ENCODE peak calls at places on chromosomes 12 and 14, in four cellular contexts. D is nephron progenitor cell, A is lower lobe of right lung, E is psoas muscle. L is an unnamed sample.

GRCh38 chr12:93177208-93178153 is 200.2 kb upstream of the NUDT4 start:
- DNase-seq in A (no peak), D (no peak), E (no peak), L (no peak)

GRCh38 chr14:99158646-99159165 is 113.3 kb downstream of the BCL11B start:
- DNase-seq in A (no peak), D (no peak), E (no peak), L (no peak)

GRCh38 chr12:53701518-53702264 is 25.6 kb downstream of the CALCOCO1 start:
- DNase-seq in A (peak), E (peak), D (peak), L (peak)

GRCh38 chr12:32390572-32391219 is 8.7 kb upstream of the FGD4 start:
- DNase-seq in E (no peak), D (no peak), A (peak), L (no peak)

GRCh38 chr14:24701031-24701430 is 67.0 kb upstream of the GZMB start:
- DNase-seq in A (no peak), D (no peak), E (no peak), L (no peak)

GRCh38 chr12:68102731-68103130 is 56.8 kb downstream of the IFNG start:
- DNase-seq in E (no peak), A (no peak), D (no peak), L (no peak)

GRCh38 chr14:83887871-83888270 is 1642.1 kb upstream of the FLRT2 start:
- DNase-seq in A (no peak), E (no peak), D (no peak), L (no peak)

GRCh38 chr12:79374543-79374942 is 316.2 kb downstream of the PAWR start:
- DNase-seq in D (no peak), E (no peak), A (no peak), L (no peak)

GRCh38 chr14:64857979-64858740 is 21.5 kb downstream of the SPTB start:
- DNase-seq in D (no peak), A (no peak), E (no peak), L (no peak)

GRCh38 chr14:35855886-35856481 is 29.8 kb downstream of the BRMS1L start:
- DNase-seq in E (no peak), A (no peak), D (no peak), L (no peak)

GRCh38 chr14:59208224-59208814 is 19.9 kb downstream of the DAAM1 start:
- DNase-seq in E (no peak), A (no peak), D (no peak), L (no peak)

GRCh38 chr12:15931590-15932053 is 20.5 kb downstream of the DERA start:
- DNase-seq in D (peak), A (no peak), E (no peak), L (no peak)
- TF ChIP-seq CTCF in D (peak), A (no peak), E (no peak), L (no peak)

GRCh38 chr14:61889914-61890351 is 127.7 kb downstream of the SNAPC1 start:
- DNase-seq in E (no peak), D (no peak), A (no peak), L (no peak)
- TF ChIP-seq CTCF in E (no peak), D (no peak), A (no peak), L (no peak)

GRCh38 chr14:100278702-100279101 is 27.5 kb downstream of the SLC25A29 start:
- DNase-seq in E (no peak), D (no peak), A (peak), L (no peak)
- TF ChIP-seq CTCF in E (no peak), D (no peak), A (peak), L (no peak)

GRCh38 chr12:65728348-65728912 is 95.9 kb upstream of the HMGA2 start:
- DNase-seq in A (no peak), E (no peak), D (no peak), L (no peak)

GRCh38 chr12:65731771-65732170 is 92.5 kb upstream of the HMGA2 start:
- DNase-seq in E (no peak), A (no peak), D (no peak), L (no peak)

GRCh38 chr12:65725376-65725775 is 98.9 kb upstream of the HMGA2 start:
- DNase-seq in A (no peak), E (no peak), D (no peak), L (no peak)

GRCh38 chr12:65734226-65734625 is 90.1 kb upstream of the HMGA2 start:
- DNase-seq in A (no peak), D (no peak), E (no peak), L (no peak)

GRCh38 chr12:65728913-65729793 is 95.1 kb upstream of the HMGA2 start:
- DNase-seq in E (no peak), D (peak), A (no peak), L (peak)
- TF ChIP-seq CTCF in E (no peak), D (no peak), A (no peak), L (no peak)

GRCh38 chr14:68248481-68249255 is 429.1 kb downstream of the RAD51B start:
- DNase-seq in D (peak), A (no peak), E (peak), L (peak)

GRCh38 chr14:68251766-68252100 is 432.2 kb downstream of the RAD51B start:
- DNase-seq in D (no peak), A (no peak), E (no peak), L (no peak)

GRCh38 chr14:68253381-68253780 is 433.8 kb downstream of the RAD51B start:
- DNase-seq in A (no peak), E (no peak), D (no peak), L (no peak)

GRCh38 chr14:68249534-68250517 is 430.2 kb downstream of the RAD51B start:
- DNase-seq in D (peak), E (no peak), A (no peak), L (no peak)

GRCh38 chr14:68250950-68251765 is 431.6 kb downstream of the RAD51B start:
- DNase-seq in A (no peak), E (no peak), D (no peak), L (no peak)
- TF ChIP-seq CTCF in A (no peak), E (no peak), D (no peak), L (no peak)

GRCh38 chr12:49347307-49348237 is 884 bp downstream of the DNAJC22 start:
- DNase-seq in A (peak), E (peak), D (peak), L (peak)
- TF ChIP-seq CTCF in A (peak), E (peak), D (peak), L (peak)

GRCh38 chr12:3896851-3897351 is 23.7 kb upstream of the PARP11 start:
- DNase-seq in A (no peak), E (no peak), D (no peak), L (no peak)

GRCh38 chr12:3898751-3899150 is 25.6 kb upstream of the PARP11 start:
- DNase-seq in A (no peak), E (no peak), D (no peak), L (no peak)

GRCh38 chr12:3904999-3905398 is 31.8 kb upstream of the PARP11 start:
- DNase-seq in E (no peak), A (no peak), D (no peak), L (no peak)

GRCh38 chr12:3897400-3897910 is 24.3 kb upstream of the PARP11 start:
- DNase-seq in D (no peak), E (no peak), A (no peak), L (no peak)

DNA sequence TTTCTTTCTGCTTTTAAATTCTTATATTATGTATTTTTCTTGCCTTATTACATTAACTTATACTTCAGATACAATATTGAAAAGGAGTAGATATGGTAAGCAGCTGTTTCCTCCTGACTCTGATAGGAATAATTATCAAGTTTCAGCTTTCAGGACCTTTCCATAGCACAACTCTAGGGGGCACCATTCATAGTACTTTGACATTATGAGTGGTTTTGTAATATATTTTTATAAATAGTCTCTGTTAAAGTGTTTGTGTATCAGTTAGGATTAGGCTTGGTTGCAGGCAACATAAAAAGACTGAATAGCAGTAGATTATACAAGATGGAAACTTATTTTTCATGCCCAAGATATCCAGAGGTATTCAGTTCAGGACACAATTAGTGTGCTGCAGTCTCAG is 27.9 kb upstream of the PARP11 start:
- DNase-seq in A (no peak), D (no peak), E (no peak), L (no peak)
- TF ChIP-seq CTCF in A (no peak), D (peak), E (no peak), L (peak)

GRCh38 chr14:21933681-21934080 is 260.1 kb upstream of the OR4E1 start:
- DNase-seq in A (no peak), D (no peak), E (no peak), L (no peak)
- TF ChIP-seq CTCF in A (peak), D (peak), E (no peak), L (peak)

GRCh38 chr14:101813833-101814232 is 52.3 kb downstream of the PPP2R5C start:
- DNase-seq in D (no peak), E (no peak), A (no peak), L (no peak)

GRCh38 chr14:101813171-101813759 is 51.8 kb downstream of the PPP2R5C start:
- DNase-seq in E (peak), A (no peak), D (no peak), L (no peak)

GRCh38 chr14:101814869-101815268 is 53.4 kb downstream of the PPP2R5C start:
- DNase-seq in A (no peak), E (no peak), D (no peak), L (no peak)

GRCh38 chr14:101817511-101818001 is 56.0 kb downstream of the PPP2R5C start:
- DNase-seq in D (no peak), A (no peak), E (no peak), L (no peak)

DNA sequence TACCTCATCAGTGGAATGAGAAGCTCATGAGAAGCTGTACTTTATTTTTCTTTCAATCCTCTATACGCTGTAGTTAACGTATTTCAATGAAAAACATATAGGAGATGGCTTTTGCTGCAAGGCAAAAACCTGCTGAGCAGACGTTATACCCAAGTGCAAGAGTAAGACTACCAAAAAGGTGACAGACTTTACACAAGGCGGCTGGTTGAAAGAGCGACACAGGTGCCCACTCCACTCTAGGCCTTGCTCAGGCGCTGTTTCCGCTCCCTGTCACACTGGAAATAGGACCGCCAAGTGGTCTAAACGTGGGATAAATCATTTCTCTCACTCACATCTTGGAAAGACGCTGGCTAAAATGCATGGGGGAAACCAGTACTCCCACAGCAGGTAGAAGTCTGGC is 54.5 kb downstream of the PPP2R5C start:
- DNase-seq in D (no peak), E (no peak), A (no peak), L (no peak)
- TF ChIP-seq CTCF in D (no peak), E (no peak), A (no peak), L (no peak)

L was measured in glutamatergic neuron.